ENCODE peak calls at places on chromosomes 16 and 17, in four cellular contexts. One of them, this sample, is unnamed.

GRCh38 chr16:87470332-87470731 is 22.5 kb downstream of the ZCCHC14 start:
- DNase-seq in EL: no peak
- DNase-seq in CD8-positive, alpha-beta memory T cell: no peak
- DNase-seq in stimulated activated CD4-positive, alpha-beta T cell treated with anti-CD3 and anti-CD28 coated beads, Interleukin-4, amount 100 ng/mL, for 4 hours: no peak
- DNase-seq in this sample: no peak

GRCh38 chr17:82751571-82752370 is at the start of gene TBCD:
- DNase-seq in EL: peak; percentile 88
- DNase-seq in CD8-positive, alpha-beta memory T cell: peak; percentile 84
- DNase-seq in stimulated activated CD4-positive, alpha-beta T cell treated with anti-CD3 and anti-CD28 coated beads, Interleukin-4, amount 100 ng/mL, for 4 hours: peak; percentile 82
- DNase-seq in this sample: peak; percentile 86

GRCh38 chr17:71033336-71033735 is 864.0 kb downstream of the KCNJ2 start:
- DNase-seq in stimulated activated CD4-positive, alpha-beta T cell treated with anti-CD3 and anti-CD28 coated beads, Interleukin-4, amount 100 ng/mL, for 4 hours: no peak
- DNase-seq in EL: no peak
- DNase-seq in CD8-positive, alpha-beta memory T cell: no peak
- DNase-seq in this sample: no peak

GRCh38 chr16:83994087-83994486 is 26.0 kb downstream of the NECAB2 start:
- DNase-seq in CD8-positive, alpha-beta memory T cell: no peak
- DNase-seq in stimulated activated CD4-positive, alpha-beta T cell treated with anti-CD3 and anti-CD28 coated beads, Interleukin-4, amount 100 ng/mL, for 4 hours: no peak
- DNase-seq in EL: peak; percentile 86
- DNase-seq in this sample: no peak

GRCh38 chr17:12987120-12987519 is 30.7 kb downstream of the ELAC2 start:
- DNase-seq in stimulated activated CD4-positive, alpha-beta T cell treated with anti-CD3 and anti-CD28 coated beads, Interleukin-4, amount 100 ng/mL, for 4 hours: no peak
- DNase-seq in CD8-positive, alpha-beta memory T cell: no peak
- DNase-seq in EL: no peak
- DNase-seq in this sample: no peak

GRCh38 chr16:73140944-73141343 is 93.0 kb upstream of the ZFHX3 start:
- DNase-seq in CD8-positive, alpha-beta memory T cell: no peak
- DNase-seq in stimulated activated CD4-positive, alpha-beta T cell treated with anti-CD3 and anti-CD28 coated beads, Interleukin-4, amount 100 ng/mL, for 4 hours: no peak
- DNase-seq in EL: no peak
- DNase-seq in this sample: no peak

GRCh38 chr16:28845173-28846079 is 722 bp downstream of the TUFM start:
- DNase-seq in EL: peak; percentile 40
- DNase-seq in stimulated activated CD4-positive, alpha-beta T cell treated with anti-CD3 and anti-CD28 coated beads, Interleukin-4, amount 100 ng/mL, for 4 hours: peak; percentile 45
- DNase-seq in CD8-positive, alpha-beta memory T cell: no peak
- DNase-seq in this sample: no peak

GRCh38 chr17:44760474-44761308 is 1.9 kb downstream of the ADAM11 start:
- DNase-seq in EL: no peak
- DNase-seq in stimulated activated CD4-positive, alpha-beta T cell treated with anti-CD3 and anti-CD28 coated beads, Interleukin-4, amount 100 ng/mL, for 4 hours: no peak
- DNase-seq in CD8-positive, alpha-beta memory T cell: no peak
- DNase-seq in this sample: no peak

GRCh38 chr17:58166682-58167081 is at the start of gene OR4D2:
- DNase-seq in EL: no peak
- DNase-seq in stimulated activated CD4-positive, alpha-beta T cell treated with anti-CD3 and anti-CD28 coated beads, Interleukin-4, amount 100 ng/mL, for 4 hours: no peak
- DNase-seq in CD8-positive, alpha-beta memory T cell: no peak
- DNase-seq in this sample: no peak

GRCh38 chr17:8038954-8039610 is at the start of gene ALOX15B:
- DNase-seq in stimulated activated CD4-positive, alpha-beta T cell treated with anti-CD3 and anti-CD28 coated beads, Interleukin-4, amount 100 ng/mL, for 4 hours: no peak
- DNase-seq in CD8-positive, alpha-beta memory T cell: no peak
- DNase-seq in EL: no peak
- DNase-seq in this sample: no peak

GRCh38 chr17:30376621-30377452 is 1.9 kb upstream of the CPD start:
- DNase-seq in EL: peak; percentile 36
- DNase-seq in stimulated activated CD4-positive, alpha-beta T cell treated with anti-CD3 and anti-CD28 coated beads, Interleukin-4, amount 100 ng/mL, for 4 hours: peak; percentile 53
- DNase-seq in CD8-positive, alpha-beta memory T cell: no peak
- DNase-seq in this sample: no peak

GRCh38 chr16:27690604-27691003 is 140.7 kb downstream of the KATNIP start:
- DNase-seq in stimulated activated CD4-positive, alpha-beta T cell treated with anti-CD3 and anti-CD28 coated beads, Interleukin-4, amount 100 ng/mL, for 4 hours: no peak
- DNase-seq in CD8-positive, alpha-beta memory T cell: no peak
- DNase-seq in EL: peak; percentile 45
- DNase-seq in this sample: no peak

GRCh38 chr16:89320717-89321501 is 103.4 kb downstream of the ZNF778 start:
- DNase-seq in CD8-positive, alpha-beta memory T cell: no peak
- DNase-seq in EL: peak; percentile 45
- DNase-seq in stimulated activated CD4-positive, alpha-beta T cell treated with anti-CD3 and anti-CD28 coated beads, Interleukin-4, amount 100 ng/mL, for 4 hours: no peak
- DNase-seq in this sample: no peak

GRCh38 chr16:23082161-23082788 is 67.0 kb downstream of the USP31 start:
- DNase-seq in CD8-positive, alpha-beta memory T cell: no peak
- DNase-seq in EL: no peak
- DNase-seq in stimulated activated CD4-positive, alpha-beta T cell treated with anti-CD3 and anti-CD28 coated beads, Interleukin-4, amount 100 ng/mL, for 4 hours: no peak
- DNase-seq in this sample: no peak

GRCh38 chr17:64212122-64212521 is 50.9 kb downstream of the TEX2 start:
- DNase-seq in stimulated activated CD4-positive, alpha-beta T cell treated with anti-CD3 and anti-CD28 coated beads, Interleukin-4, amount 100 ng/mL, for 4 hours: no peak
- DNase-seq in CD8-positive, alpha-beta memory T cell: no peak
- DNase-seq in EL: peak; percentile 64
- DNase-seq in this sample: no peak

GRCh38 chr17:38749222-38750043 is 1.3 kb upstream of the PCGF2 start:
- DNase-seq in EL: peak; percentile 89
- DNase-seq in CD8-positive, alpha-beta memory T cell: no peak
- DNase-seq in stimulated activated CD4-positive, alpha-beta T cell treated with anti-CD3 and anti-CD28 coated beads, Interleukin-4, amount 100 ng/mL, for 4 hours: no peak
- DNase-seq in this sample: no peak

GRCh38 chr16:9658157-9658556 is 524.1 kb downstream of the GRIN2A start:
- DNase-seq in CD8-positive, alpha-beta memory T cell: no peak
- DNase-seq in stimulated activated CD4-positive, alpha-beta T cell treated with anti-CD3 and anti-CD28 coated beads, Interleukin-4, amount 100 ng/mL, for 4 hours: no peak
- DNase-seq in EL: no peak
- DNase-seq in this sample: no peak

GRCh38 chr17:68437979-68438877 is 19.1 kb downstream of the WIPI1 start:
- DNase-seq in CD8-positive, alpha-beta memory T cell: peak; percentile 47
- DNase-seq in stimulated activated CD4-positive, alpha-beta T cell treated with anti-CD3 and anti-CD28 coated beads, Interleukin-4, amount 100 ng/mL, for 4 hours: peak; percentile 26
- DNase-seq in EL: no peak
- DNase-seq in this sample: no peak

GRCh38 chr16:30063893-30064745 is 1.4 kb upstream of the ALDOA start:
- DNase-seq in stimulated activated CD4-positive, alpha-beta T cell treated with anti-CD3 and anti-CD28 coated beads, Interleukin-4, amount 100 ng/mL, for 4 hours: peak; percentile 72
- DNase-seq in EL: no peak
- DNase-seq in CD8-positive, alpha-beta memory T cell: peak; percentile 54
- DNase-seq in this sample: peak; percentile 56

GRCh38 chr16:50567651-50568050 is 19.5 kb downstream of the NKD1 start:
- DNase-seq in EL: no peak
- DNase-seq in CD8-positive, alpha-beta memory T cell: no peak
- DNase-seq in stimulated activated CD4-positive, alpha-beta T cell treated with anti-CD3 and anti-CD28 coated beads, Interleukin-4, amount 100 ng/mL, for 4 hours: no peak
- DNase-seq in this sample: no peak

This sample was measured in activated B cell treated with CpG ODN at 0.5 μM for 24 hours.